ENCODE peak calls at places on chromosomes 11 and 22, in four cellular contexts. C is AG04450, Y is dorsolateral prefrontal cortex, T is activated T-cell treated with anti-CD3 and anti-CD28 coated beads for 1 hour. N is an unnamed sample.

GRCh38 chr22:39932918-39933649 is 27.1 kb upstream of the TMA7B start:
- DNase-seq in Y (no peak), C (no peak), T (peak), N (peak)

GRCh38 chr22:19871023-19871844 is 16.6 kb upstream of the GNB1L start:
- DNase-seq in T (no peak), C (no peak), Y (peak), N (no peak)

GRCh38 chr11:123145661-123146060 is 49.4 kb downstream of the CLMP start:
- DNase-seq in T (no peak), Y (no peak), C (no peak), N (no peak)

GRCh38 chr11:68412593-68413475 is 47.7 kb upstream of the PPP6R3 start:
- DNase-seq in C (no peak), Y (no peak), T (no peak), N (no peak)

GRCh38 chr22:37552560-37553163 is 7.6 kb upstream of the CDC42EP1 start:
- DNase-seq in Y (no peak), C (no peak), T (no peak), N (no peak)

GRCh38 chr11:108906329-108906728 is 241.5 kb downstream of the DDX10 start:
- DNase-seq in C (no peak), T (no peak), Y (no peak), N (peak)

GRCh38 chr11:32183512-32183911 is 92.6 kb downstream of the RCN1 start:
- DNase-seq in Y (no peak), C (no peak), T (no peak), N (no peak)

GRCh38 chr11:111765320-111765983 is 737 bp downstream of the PPP2R1B start:
- DNase-seq in Y (no peak), T (no peak), C (no peak), N (peak)

GRCh38 chr22:36486619-36487384 is 5.4 kb upstream of the TXN2 start:
- DNase-seq in C (no peak), Y (no peak), T (peak), N (peak)

GRCh38 chr11:790721-791564 is 1.1 kb upstream of the CEND1 start:
- DNase-seq in Y (no peak), C (no peak), T (no peak), N (no peak)

GRCh38 chr11:64444838-64445441 is 86.0 kb downstream of the RPS6KA4 start:
- DNase-seq in T (no peak), Y (no peak), C (no peak), N (no peak)

GRCh38 chr11:94806436-94806835 is 38.3 kb downstream of the AMOTL1 start:
- DNase-seq in C (no peak), Y (no peak), T (no peak), N (no peak)

GRCh38 chr22:47738472-47739013 is 976.1 kb downstream of the TBC1D22A start:
- DNase-seq in T (no peak), C (no peak), Y (no peak), N (no peak)

GRCh38 chr22:32558681-32559355 is 84.2 kb downstream of the FBXO7 start:
- DNase-seq in Y (no peak), C (peak), T (no peak), N (no peak)

N was measured in endothelial cell of umbilical vein.